ENCODE peak calls at places on chromosomes 16 and 17, in seven cellular contexts. F is kidney, W is GM23248, Y is neuronal stem cell, E is fibroblast of lung, G is GM12878, K is endothelial cell of umbilical vein. D is an unnamed sample.

GRCh38 chr17:73074515-73074914 is 18.0 kb downstream of the SLC39A11 start:
- DNase-seq in W (no peak), Y (no peak), G (no peak), K (no peak), F (no peak), E (no peak), D (no peak)

GRCh38 chr16:1884889-1885288 is 12.9 kb upstream of the MEIOB start:
- DNase-seq in F (no peak), K (no peak), Y (no peak), G (no peak), W (no peak), E (no peak), D (no peak)

GRCh38 chr17:11506635-11507034 is 91.6 kb upstream of the DNAH9 start:
- DNase-seq in G (no peak), Y (peak), W (peak), E (no peak), K (no peak), F (no peak), D (no peak)

GRCh38 chr17:32917842-32918241 is 10.1 kb upstream of the TMEM98 start:
- DNase-seq in K (no peak), W (no peak), E (no peak), F (no peak), Y (no peak), G (no peak), D (no peak)

GRCh38 chr17:9998060-9998459 is 93.0 kb upstream of the RCVRN start:
- DNase-seq in W (no peak), G (no peak), F (no peak), Y (no peak), K (no peak), E (no peak), D (no peak)

GRCh38 chr16:1027416-1027815 is 45.1 kb upstream of the SSTR5 start:
- DNase-seq in Y (no peak), W (no peak), E (no peak), G (no peak), F (no peak), K (no peak), D (no peak)

GRCh38 chr16:84378567-84378966 is 10.2 kb downstream of the ATP2C2 start:
- DNase-seq in E (no peak), G (no peak), F (peak), W (no peak), Y (no peak), K (no peak), D (no peak)

GRCh38 chr16:82830944-82831343 is 204.2 kb downstream of the CDH13 start:
- DNase-seq in Y (no peak), E (no peak), F (no peak), G (no peak), K (no peak), W (no peak), D (no peak)

GRCh38 chr17:75664099-75664549 is 2.8 kb downstream of the RECQL5 start:
- DNase-seq in Y (no peak), W (no peak), E (no peak), F (no peak), K (no peak), G (peak), D (no peak)

GRCh38 chr17:70604854-70605253 is 435.5 kb downstream of the KCNJ2 start:
- DNase-seq in K (no peak), F (no peak), G (no peak), Y (no peak), W (no peak), E (no peak), D (no peak)

GRCh38 chr17:17354560-17355357 is 51.6 kb downstream of the NT5M start:
- DNase-seq in G (peak), F (no peak), E (peak), K (peak), W (peak), Y (peak), D (no peak)

GRCh38 chr17:64315032-64315490 is 52.0 kb upstream of the TEX2 start:
- DNase-seq in G (no peak), Y (no peak), K (peak), F (peak), E (no peak), W (peak), D (no peak)

GRCh38 chr16:66365588-66365987 is 903 bp upstream of the CDH5 start:
- DNase-seq in E (peak), W (peak), K (peak), Y (no peak), F (no peak), G (no peak), D (no peak)

GRCh38 chr16:66366433-66367299 is at the start of gene CDH5:
- DNase-seq in K (peak), G (no peak), F (peak), W (peak), Y (no peak), E (peak), D (no peak)

GRCh38 chr16:66363196-66363777 is 3.2 kb upstream of the CDH5 start:
- DNase-seq in F (no peak), Y (no peak), G (no peak), K (no peak), W (no peak), E (no peak), D (no peak)

GRCh38 chr16:66364117-66364958 is 2.2 kb upstream of the CDH5 start:
- DNase-seq in F (peak), Y (no peak), E (peak), W (peak), K (peak), G (no peak), D (no peak)

GRCh38 chr16:66364959-66365306 is 1.6 kb upstream of the CDH5 start:
- DNase-seq in Y (no peak), K (no peak), W (no peak), E (no peak), G (no peak), F (no peak), D (no peak)
- H3K4me3 ChIP-seq in Y (no peak), K (no peak), W (no peak), E (no peak), G (no peak), F (no peak), D (no peak)

DNA sequence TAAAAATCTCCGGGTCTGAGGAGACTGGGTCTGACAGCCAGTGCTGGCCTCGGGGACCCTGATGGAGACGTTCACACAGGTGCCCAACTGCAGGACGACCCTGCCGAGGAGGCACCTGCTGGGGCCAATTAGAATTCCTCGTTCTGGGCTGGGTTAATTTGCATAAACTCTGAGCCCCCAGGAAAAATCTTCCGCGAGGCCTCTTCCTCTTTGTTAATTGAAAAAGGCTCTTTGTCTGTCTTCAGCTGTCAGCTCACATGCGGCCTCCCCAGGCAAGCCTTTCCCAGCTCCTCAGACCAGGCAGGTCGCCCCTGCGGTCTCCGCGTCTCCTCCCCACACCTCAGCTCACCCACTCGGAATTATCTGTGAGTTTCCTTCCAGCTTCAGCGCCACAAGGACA is 400.2 kb downstream of the SEC14L1 start:
- DNase-seq in W (no peak), E (no peak), K (no peak), G (no peak), F (no peak), Y (no peak), D (no peak)
- H3K9ac ChIP-seq in W (no peak), E (no peak), K (no peak), G (no peak), F (no peak), Y (no peak), D (peak)

GRCh38 chr17:50468120-50469004 is at the start of gene CHAD:
- DNase-seq in Y (peak), G (no peak), W (peak), K (no peak), E (peak), F (peak), D (no peak)
- H3K4me3 ChIP-seq in Y (peak), G (no peak), W (peak), K (peak), E (no peak), F (no peak), D (no peak)

GRCh38 chr16:77816293-77816692 is 27.9 kb downstream of the VAT1L start:
- DNase-seq in K (no peak), F (no peak), E (peak), Y (no peak), W (peak), G (no peak), D (no peak)
- H3K9ac ChIP-seq in K (no peak), F (no peak), E (no peak), Y (no peak), W (no peak), G (no peak), D (no peak)

GRCh38 chr16:52621651-52622050 is 74.7 kb upstream of the TOX3 start:
- DNase-seq in E (no peak), K (no peak), F (no peak), Y (no peak), G (no peak), W (no peak), D (no peak)
- H3K4me3 ChIP-seq in E (no peak), K (no peak), F (no peak), Y (no peak), G (no peak), W (no peak), D (no peak)

GRCh38 chr17:1577657-1578428 is 15.3 kb upstream of the PITPNA start:
- DNase-seq in G (no peak), Y (no peak), E (no peak), K (no peak), W (no peak), F (no peak), D (no peak)
- H3K9ac ChIP-seq in G (peak), Y (no peak), E (peak), K (peak), W (peak), F (peak), D (no peak)

D was measured in SK-N-MC.